ENCODE peak calls at places on chromosomes 1 and 21, in five cellular contexts. B is testis, Z is fibroblast of lung, E is right cardiac atrium, O is lung. S is an unnamed sample. For H3K27me3, the result is how much of the 10 kb centered on the place peaks cover.

GRCh38 chr1:191290441-191290840 is 812.8 kb upstream of the BRINP3 start:
- DNase-seq in B (no peak), Z (no peak), E (no peak), O (no peak), S (no peak)

GRCh38 chr21:32566990-32567389 is 18.3 kb downstream of the TCP10L start:
- DNase-seq in B (no peak), Z (no peak), E (no peak), O (no peak), S (no peak)

GRCh38 chr1:181099152-181100014 is 10.9 kb downstream of the IER5 start:
- DNase-seq in B (no peak), Z (peak), E (no peak), O (no peak), S (no peak)

GRCh38 chr21:45725844-45726200 is 82.3 kb downstream of the PCBP3 start:
- DNase-seq in B (no peak), Z (no peak), E (no peak), O (no peak), S (no peak)

GRCh38 chr1:110872366-110872744 is 593 bp upstream of the CD53 start:
- DNase-seq in B (no peak), Z (no peak), E (no peak), O (no peak), S (no peak)

GRCh38 chr21:39006653-39007417 is 176.4 kb downstream of the PSMG1 start:
- DNase-seq in B (peak), Z (no peak), E (peak), O (peak), S (peak)

GRCh38 chr1:85650645-85651044 is 57.6 kb downstream of the ZNHIT6 start:
- DNase-seq in B (no peak), Z (no peak), E (no peak), O (no peak), S (no peak)

GRCh38 chr1:13725714-13726175 is 25.8 kb downstream of the PRDM2 start:
- DNase-seq in B (peak), Z (peak), E (peak), O (no peak), S (peak)

GRCh38 chr1:218779341-218779831 is 394.3 kb upstream of the LYPLAL1 start:
- DNase-seq in B (no peak), Z (peak), E (no peak), O (no peak), S (no peak)

GRCh38 chr1:87402192-87403046 is 73.7 kb downstream of the LMO4 start:
- DNase-seq in B (no peak), Z (peak), E (no peak), O (no peak), S (no peak)

GRCh38 chr1:47684964-47685762 is 247.3 kb downstream of the FOXD2 start:
- DNase-seq in B (peak), Z (peak), E (no peak), O (peak), S (no peak)

GRCh38 chr1:9904571-9904970 is 5.5 kb downstream of the CTNNBIP1 start:
- DNase-seq in B (no peak), Z (peak), E (no peak), O (no peak), S (no peak)

DNA sequence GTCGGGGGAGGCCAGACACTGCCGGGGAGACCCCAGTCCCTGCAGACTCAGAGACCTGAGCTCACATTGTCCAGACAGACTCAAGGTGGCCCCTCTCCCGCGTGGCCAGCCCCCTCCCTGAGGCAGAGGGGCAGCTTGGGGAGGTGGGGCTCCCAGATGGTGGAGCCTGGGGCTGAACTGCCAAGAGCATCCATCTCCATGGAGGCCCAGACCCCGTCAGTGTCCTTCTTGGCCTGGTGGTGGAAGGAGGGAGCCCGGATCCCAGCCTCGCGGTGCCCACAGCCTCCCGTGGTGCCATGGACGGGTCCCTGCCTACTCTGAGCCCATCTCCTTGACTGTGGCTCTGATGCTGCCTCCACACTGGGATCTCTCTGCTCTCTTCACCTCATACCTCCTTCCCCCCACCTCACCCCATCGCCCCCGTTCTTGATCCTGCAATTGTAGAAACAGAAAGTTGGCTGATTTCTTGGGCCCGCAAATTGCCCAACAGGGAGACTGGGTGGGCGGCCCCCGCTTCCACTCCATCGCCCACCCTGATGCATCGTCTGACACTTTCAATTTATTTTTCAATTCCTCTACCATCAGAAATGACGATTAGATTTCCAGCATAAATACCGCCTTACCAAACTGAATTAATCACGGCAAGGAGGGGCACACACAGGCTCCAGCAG is 348.9 kb downstream of the MATN1 start:
- DNase-seq in B (peak), Z (no peak), E (no peak), O (no peak), S (no peak)
- H3K27me3 ChIP-seq in B (under half), Z (under half), E (under half), O (under half), S (under half)

GRCh38 chr1:38047603-38048146 is 1.1 kb upstream of the POU3F1 start:
- DNase-seq in B (peak), Z (peak), E (no peak), O (no peak), S (no peak)

GRCh38 chr1:38044224-38045215 is 2.1 kb downstream of the POU3F1 start:
- DNase-seq in B (no peak), Z (no peak), E (no peak), O (no peak), S (no peak)

GRCh38 chr1:38045431-38046332 is 911 bp downstream of the POU3F1 start:
- DNase-seq in B (peak), Z (no peak), E (peak), O (no peak), S (peak)

GRCh38 chr1:38046333-38046883 is at the start of gene POU3F1:
- DNase-seq in B (no peak), Z (no peak), E (no peak), O (no peak), S (no peak)

DNA sequence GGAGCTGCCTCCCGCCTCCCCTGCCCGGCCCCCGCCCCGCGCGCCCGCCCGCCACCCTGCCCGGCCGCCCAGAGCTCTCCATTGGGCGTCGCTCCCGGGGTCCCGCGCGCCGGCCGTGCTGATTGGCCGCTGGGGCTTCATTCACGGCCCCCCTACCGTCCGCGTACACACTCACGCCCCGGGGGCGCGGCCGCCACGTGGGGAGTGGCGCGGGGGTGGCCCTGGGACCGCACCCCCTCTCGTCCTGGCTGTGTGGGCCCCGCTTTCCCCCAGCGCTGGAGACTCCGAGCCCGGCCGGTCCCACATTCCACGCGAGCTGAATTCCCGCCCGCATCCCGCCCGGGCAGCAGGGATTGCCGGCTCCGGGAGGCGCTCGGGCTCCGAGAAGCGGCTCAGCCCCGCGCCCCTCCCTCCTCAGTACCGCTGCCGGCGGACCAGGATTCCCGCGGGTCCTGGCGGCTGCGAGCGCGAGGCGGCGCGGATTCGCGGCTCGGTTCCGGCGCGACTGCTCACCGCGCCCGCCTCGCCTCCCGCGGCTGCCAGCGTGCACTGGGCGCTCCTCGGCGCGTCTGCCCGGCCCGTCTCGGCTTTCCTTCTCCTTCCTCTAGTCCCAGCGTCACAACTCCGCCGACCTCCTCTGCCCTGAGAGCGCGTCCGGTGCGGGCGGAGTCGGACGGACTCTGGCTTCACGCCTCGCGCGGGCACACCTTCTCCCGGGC is 450 bp upstream of the POU3F1 start:
- DNase-seq in B (peak), Z (peak), E (peak), O (peak), S (peak)
- H3K27me3 ChIP-seq in B (under half), Z (half or more), E (under half), O (under half), S (under half)

GRCh38 chr1:157043685-157044084 is 1.9 kb downstream of the ARHGEF11 start:
- DNase-seq in B (no peak), Z (no peak), E (no peak), O (no peak), S (no peak)

GRCh38 chr1:157044326-157044725 is 1.2 kb downstream of the ARHGEF11 start:
- DNase-seq in B (no peak), Z (no peak), E (no peak), O (no peak), S (no peak)

GRCh38 chr1:157045251-157046218 is at the start of gene ARHGEF11:
- DNase-seq in B (peak), Z (peak), E (peak), O (peak), S (peak)

GRCh38 chr1:157050836-157051235 is 5.3 kb upstream of the ARHGEF11 start:
- DNase-seq in B (no peak), Z (no peak), E (no peak), O (no peak), S (no peak)

DNA sequence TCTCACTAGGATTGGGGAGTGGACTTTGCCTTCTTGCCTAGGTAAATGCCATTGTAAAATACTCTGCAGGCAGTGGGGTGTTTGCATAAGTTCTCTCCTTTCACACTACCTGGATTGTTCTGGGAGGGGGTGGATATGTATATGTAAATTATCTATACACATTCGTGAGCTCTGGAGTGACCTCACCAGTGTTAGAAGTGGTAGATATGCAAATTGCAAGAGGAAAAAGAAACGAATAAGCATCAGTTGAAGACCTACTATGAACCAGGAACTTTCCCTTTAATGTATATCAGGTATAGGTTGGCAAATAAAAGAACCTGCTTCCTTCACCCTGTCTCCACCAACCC is 1.5 kb upstream of the ARHGEF11 start:
- DNase-seq in B (no peak), Z (no peak), E (no peak), O (no peak), S (no peak)
- H3K27me3 ChIP-seq in B (under half), Z (under half), E (under half), O (under half), S (under half)

GRCh38 chr1:90710579-90711536 is 6.2 kb downstream of the BARHL2 start:
- DNase-seq in B (no peak), Z (no peak), E (no peak), O (no peak), S (no peak)
- H3K27me3 ChIP-seq in B (under half), Z (half or more), E (under half), O (under half), S (half or more)

GRCh38 chr1:207070811-207071210 is 17.7 kb downstream of the PFKFB2 start:
- DNase-seq in B (no peak), Z (no peak), E (no peak), O (no peak), S (no peak)

GRCh38 chr1:207071426-207071825 is 17.2 kb upstream of the C4BPB start:
- DNase-seq in B (no peak), Z (no peak), E (no peak), O (no peak), S (no peak)

GRCh38 chr1:207073906-207074820 is 14.5 kb upstream of the C4BPB start:
- DNase-seq in B (no peak), Z (peak), E (no peak), O (no peak), S (no peak)

GRCh38 chr1:207069858-207070506 is 16.9 kb downstream of the PFKFB2 start:
- DNase-seq in B (no peak), Z (no peak), E (peak), O (no peak), S (no peak)

DNA sequence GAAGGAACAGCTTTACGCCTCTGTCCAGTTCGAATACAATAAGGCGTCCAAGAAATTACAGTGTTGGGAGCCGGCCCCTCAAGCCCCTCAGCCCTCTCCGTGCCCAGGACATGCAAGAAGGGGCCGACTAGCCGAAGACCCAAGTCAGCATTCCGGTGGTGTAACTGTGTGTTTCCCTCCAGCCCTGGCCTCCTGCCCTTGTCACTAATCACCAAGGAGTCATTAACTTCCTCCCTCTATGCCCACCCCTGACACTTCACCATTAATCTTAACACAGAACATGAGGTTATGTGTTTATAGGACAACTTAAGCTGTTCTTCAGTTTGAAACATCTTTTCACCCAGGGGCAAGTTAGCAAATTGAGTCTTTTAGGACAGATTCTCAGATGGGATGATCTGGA is 16.4 kb upstream of the C4BPB start:
- DNase-seq in B (no peak), Z (no peak), E (no peak), O (no peak), S (no peak)
- H3K27me3 ChIP-seq in B (under half), Z (under half), E (under half), O (under half), S (under half)

GRCh38 chr1:25699501-25700089 is 83.0 kb downstream of the MAN1C1 start:
- DNase-seq in B (no peak), Z (no peak), E (peak), O (no peak), S (no peak)
- H3K27me3 ChIP-seq in B (under half), Z (under half), E (under half), O (under half), S (under half)

GRCh38 chr1:2417083-2417832 is 4.9 kb upstream of the PEX10 start:
- DNase-seq in B (no peak), Z (no peak), E (peak), O (no peak), S (no peak)

GRCh38 chr1:2415801-2416208 is 3.4 kb upstream of the PEX10 start:
- DNase-seq in B (no peak), Z (no peak), E (peak), O (no peak), S (no peak)

GRCh38 chr1:2415337-2415736 is 3.0 kb upstream of the PEX10 start:
- DNase-seq in B (no peak), Z (no peak), E (peak), O (no peak), S (no peak)

GRCh38 chr1:2417833-2418225 is 5.5 kb upstream of the PEX10 start:
- DNase-seq in B (no peak), Z (no peak), E (peak), O (no peak), S (no peak)

GRCh38 chr1:2416403-2416802 is 4.0 kb upstream of the PEX10 start:
- DNase-seq in B (no peak), Z (no peak), E (peak), O (no peak), S (no peak)
- H3K27me3 ChIP-seq in B (under half), Z (under half), E (under half), O (under half), S (under half)

S was measured in adrenal gland.